ENCODE peak calls at places on chromosomes 4 and X, in ten cellular contexts. One of them, this sample, is unnamed. For H3K27me3, the result is how much of the 10 kb centered on the place peaks cover.

GRCh38 chr4:107747748-107748486 is 27.9 kb upstream of the PAPSS1 start:
- DNase-seq in endodermal cell: no peak
- DNase-seq in spleen: no peak
- DNase-seq in effector memory CD4-positive, alpha-beta T cell: no peak
- DNase-seq in fibroblast of lung: no peak
- DNase-seq in thoracic aorta: no peak
- DNase-seq in right cardiac atrium: no peak
- DNase-seq in CD4-positive, alpha-beta memory T cell: no peak
- DNase-seq in stomach: no peak
- DNase-seq in astrocyte: no peak
- DNase-seq in this sample: no peak

GRCh38 chr4:45155081-45155777 is 428.9 kb upstream of the GNPDA2 start:
- DNase-seq in endodermal cell: no peak
- DNase-seq in spleen: no peak
- DNase-seq in effector memory CD4-positive, alpha-beta T cell: no peak
- DNase-seq in fibroblast of lung: peak
- DNase-seq in thoracic aorta: no peak
- DNase-seq in right cardiac atrium: no peak
- DNase-seq in CD4-positive, alpha-beta memory T cell: no peak
- DNase-seq in stomach: no peak
- DNase-seq in astrocyte: peak
- DNase-seq in this sample: no peak

GRCh38 chr4:3522326-3522640 is 9.9 kb downstream of the LRPAP1 start:
- DNase-seq in endodermal cell: peak
- DNase-seq in spleen: peak
- DNase-seq in effector memory CD4-positive, alpha-beta T cell: no peak
- DNase-seq in fibroblast of lung: no peak
- DNase-seq in thoracic aorta: no peak
- DNase-seq in right cardiac atrium: no peak
- DNase-seq in CD4-positive, alpha-beta memory T cell: peak
- DNase-seq in stomach: no peak
- DNase-seq in astrocyte: no peak
- DNase-seq in this sample: no peak

GRCh38 chrX:29852767-29853166 is 362.6 kb upstream of the MAGEB2 start:
- DNase-seq in endodermal cell: no peak
- DNase-seq in spleen: no peak
- DNase-seq in effector memory CD4-positive, alpha-beta T cell: no peak
- DNase-seq in fibroblast of lung: peak
- DNase-seq in thoracic aorta: no peak
- DNase-seq in right cardiac atrium: no peak
- DNase-seq in CD4-positive, alpha-beta memory T cell: no peak
- DNase-seq in stomach: no peak
- DNase-seq in astrocyte: peak
- DNase-seq in this sample: no peak

GRCh38 chrX:102899940-102900916 is 36.8 kb upstream of the RAB40AL start:
- DNase-seq in endodermal cell: peak
- DNase-seq in spleen: no peak
- DNase-seq in effector memory CD4-positive, alpha-beta T cell: peak
- DNase-seq in fibroblast of lung: peak
- DNase-seq in thoracic aorta: peak
- DNase-seq in right cardiac atrium: peak
- DNase-seq in CD4-positive, alpha-beta memory T cell: peak
- DNase-seq in stomach: peak
- DNase-seq in astrocyte: peak
- DNase-seq in this sample: peak

GRCh38 chr4:89307446-89308160 is at the start of gene GPRIN3:
- DNase-seq in endodermal cell: peak
- DNase-seq in spleen: peak
- DNase-seq in effector memory CD4-positive, alpha-beta T cell: peak
- DNase-seq in fibroblast of lung: peak
- DNase-seq in thoracic aorta: no peak
- DNase-seq in right cardiac atrium: peak
- DNase-seq in CD4-positive, alpha-beta memory T cell: peak
- DNase-seq in stomach: peak
- DNase-seq in astrocyte: peak
- DNase-seq in this sample: peak

GRCh38 chr4:69800599-69800998 is 40.2 kb upstream of the SULT1B1 start:
- DNase-seq in endodermal cell: no peak
- DNase-seq in spleen: no peak
- DNase-seq in effector memory CD4-positive, alpha-beta T cell: no peak
- DNase-seq in fibroblast of lung: peak
- DNase-seq in thoracic aorta: no peak
- DNase-seq in right cardiac atrium: no peak
- DNase-seq in CD4-positive, alpha-beta memory T cell: no peak
- DNase-seq in stomach: no peak
- DNase-seq in astrocyte: peak
- DNase-seq in this sample: no peak

GRCh38 chrX:34810364-34810763 is 132.2 kb upstream of the FAM47B start:
- DNase-seq in endodermal cell: no peak
- DNase-seq in spleen: no peak
- DNase-seq in effector memory CD4-positive, alpha-beta T cell: no peak
- DNase-seq in fibroblast of lung: peak
- DNase-seq in thoracic aorta: no peak
- DNase-seq in right cardiac atrium: no peak
- DNase-seq in CD4-positive, alpha-beta memory T cell: no peak
- DNase-seq in stomach: no peak
- DNase-seq in astrocyte: peak
- DNase-seq in this sample: no peak

GRCh38 chr4:151251922-151252321 is 25.0 kb upstream of the PRSS48 start:
- DNase-seq in endodermal cell: no peak
- DNase-seq in spleen: no peak
- DNase-seq in effector memory CD4-positive, alpha-beta T cell: no peak
- DNase-seq in fibroblast of lung: no peak
- DNase-seq in thoracic aorta: no peak
- DNase-seq in right cardiac atrium: no peak
- DNase-seq in CD4-positive, alpha-beta memory T cell: no peak
- DNase-seq in stomach: no peak
- DNase-seq in astrocyte: no peak
- DNase-seq in this sample: no peak
- H3K27me3 ChIP-seq in endodermal cell: under half
- H3K27me3 ChIP-seq in spleen: under half
- H3K27me3 ChIP-seq in effector memory CD4-positive, alpha-beta T cell: under half
- H3K27me3 ChIP-seq in fibroblast of lung: under half
- H3K27me3 ChIP-seq in thoracic aorta: under half
- H3K27me3 ChIP-seq in right cardiac atrium: under half
- H3K27me3 ChIP-seq in CD4-positive, alpha-beta memory T cell: under half
- H3K27me3 ChIP-seq in stomach: under half
- H3K27me3 ChIP-seq in astrocyte: under half
- H3K27me3 ChIP-seq in this sample: under half

GRCh38 chr4:996994-997374 is 3.8 kb upstream of the SLC26A1 start:
- DNase-seq in endodermal cell: no peak
- DNase-seq in spleen: no peak
- DNase-seq in effector memory CD4-positive, alpha-beta T cell: no peak
- DNase-seq in fibroblast of lung: no peak
- DNase-seq in thoracic aorta: no peak
- DNase-seq in right cardiac atrium: peak
- DNase-seq in CD4-positive, alpha-beta memory T cell: no peak
- DNase-seq in stomach: no peak
- DNase-seq in astrocyte: no peak
- DNase-seq in this sample: no peak

GRCh38 chr4:995311-996026 is 2.3 kb upstream of the SLC26A1 start:
- DNase-seq in endodermal cell: no peak
- DNase-seq in spleen: no peak
- DNase-seq in effector memory CD4-positive, alpha-beta T cell: no peak
- DNase-seq in fibroblast of lung: no peak
- DNase-seq in thoracic aorta: no peak
- DNase-seq in right cardiac atrium: peak
- DNase-seq in CD4-positive, alpha-beta memory T cell: no peak
- DNase-seq in stomach: no peak
- DNase-seq in astrocyte: no peak
- DNase-seq in this sample: no peak

GRCh38 chr4:996030-996993 is 3.1 kb upstream of the SLC26A1 start:
- DNase-seq in endodermal cell: no peak
- DNase-seq in spleen: no peak
- DNase-seq in effector memory CD4-positive, alpha-beta T cell: no peak
- DNase-seq in fibroblast of lung: no peak
- DNase-seq in thoracic aorta: no peak
- DNase-seq in right cardiac atrium: peak
- DNase-seq in CD4-positive, alpha-beta memory T cell: peak
- DNase-seq in stomach: no peak
- DNase-seq in astrocyte: no peak
- DNase-seq in this sample: no peak

GRCh38 chr4:998096-998691 is 5.0 kb upstream of the SLC26A1 start:
- DNase-seq in endodermal cell: no peak
- DNase-seq in spleen: no peak
- DNase-seq in effector memory CD4-positive, alpha-beta T cell: no peak
- DNase-seq in fibroblast of lung: no peak
- DNase-seq in thoracic aorta: no peak
- DNase-seq in right cardiac atrium: peak
- DNase-seq in CD4-positive, alpha-beta memory T cell: peak
- DNase-seq in stomach: no peak
- DNase-seq in astrocyte: no peak
- DNase-seq in this sample: no peak

GRCh38 chr4:997375-998071 is 4.3 kb upstream of the SLC26A1 start:
- DNase-seq in endodermal cell: no peak
- DNase-seq in spleen: no peak
- DNase-seq in effector memory CD4-positive, alpha-beta T cell: no peak
- DNase-seq in fibroblast of lung: no peak
- DNase-seq in thoracic aorta: no peak
- DNase-seq in right cardiac atrium: peak
- DNase-seq in CD4-positive, alpha-beta memory T cell: peak
- DNase-seq in stomach: no peak
- DNase-seq in astrocyte: no peak
- DNase-seq in this sample: peak
- H3K4me3 ChIP-seq in endodermal cell: no peak
- H3K4me3 ChIP-seq in spleen: no peak
- H3K4me3 ChIP-seq in effector memory CD4-positive, alpha-beta T cell: no peak
- H3K4me3 ChIP-seq in fibroblast of lung: no peak
- H3K4me3 ChIP-seq in thoracic aorta: peak
- H3K4me3 ChIP-seq in right cardiac atrium: peak
- H3K4me3 ChIP-seq in CD4-positive, alpha-beta memory T cell: no peak
- H3K4me3 ChIP-seq in stomach: peak
- H3K4me3 ChIP-seq in astrocyte: peak
- H3K4me3 ChIP-seq in this sample: peak

DNA sequence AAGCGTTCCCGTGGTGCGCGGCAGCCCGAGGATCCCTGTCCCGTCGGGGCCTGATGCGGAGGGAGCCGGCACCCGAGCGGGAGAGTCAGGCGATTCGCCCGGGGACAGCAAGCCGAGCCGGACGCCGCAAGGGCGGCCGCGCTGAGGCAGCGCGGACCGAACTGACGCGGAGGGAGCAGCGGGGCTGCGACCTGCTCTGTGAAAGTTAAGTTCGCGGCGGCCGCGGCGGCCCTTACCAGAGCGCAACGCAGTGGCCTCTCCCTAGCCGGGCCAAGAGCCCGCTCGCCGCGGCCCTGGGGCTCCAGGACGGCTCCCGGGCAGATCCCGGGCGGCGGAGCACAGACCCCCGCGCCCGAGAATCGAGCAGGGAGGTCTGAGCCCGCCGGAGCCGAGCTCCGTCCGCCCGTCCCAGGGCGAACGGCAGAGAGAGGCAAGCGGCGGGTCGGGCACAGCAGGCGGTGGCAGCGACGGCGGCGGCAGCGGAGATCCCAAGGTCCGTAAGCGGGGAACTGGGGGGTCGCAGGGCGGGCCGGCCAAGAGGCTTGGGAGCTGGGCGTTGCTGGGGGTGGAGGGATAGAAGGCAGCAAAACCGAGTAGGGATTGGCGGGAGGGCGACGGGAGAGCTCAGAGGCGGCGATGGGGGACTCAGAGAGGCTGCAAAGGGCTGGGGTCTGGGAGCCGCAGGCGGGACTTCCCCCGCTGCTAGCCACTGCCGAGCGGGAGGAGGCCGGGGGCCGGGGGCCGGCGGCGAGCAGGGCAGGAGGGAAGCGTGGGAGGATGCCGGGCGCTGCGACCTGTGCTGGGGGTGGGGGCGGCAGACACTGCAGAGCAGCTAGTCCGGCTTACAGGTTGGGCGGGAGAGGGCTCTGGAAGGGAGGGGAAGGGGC is 1.0 kb downstream of the GPR50 start:
- DNase-seq in endodermal cell: peak
- DNase-seq in spleen: no peak
- DNase-seq in effector memory CD4-positive, alpha-beta T cell: no peak
- DNase-seq in fibroblast of lung: peak
- DNase-seq in thoracic aorta: no peak
- DNase-seq in right cardiac atrium: peak
- DNase-seq in CD4-positive, alpha-beta memory T cell: no peak
- DNase-seq in stomach: no peak
- DNase-seq in astrocyte: no peak
- DNase-seq in this sample: peak
- H3K27me3 ChIP-seq in endodermal cell: half or more
- H3K27me3 ChIP-seq in spleen: under half
- H3K27me3 ChIP-seq in effector memory CD4-positive, alpha-beta T cell: under half
- H3K27me3 ChIP-seq in fibroblast of lung: under half
- H3K27me3 ChIP-seq in thoracic aorta: under half
- H3K27me3 ChIP-seq in right cardiac atrium: under half
- H3K27me3 ChIP-seq in CD4-positive, alpha-beta memory T cell: under half
- H3K27me3 ChIP-seq in stomach: under half
- H3K27me3 ChIP-seq in astrocyte: under half
- H3K27me3 ChIP-seq in this sample: half or more

GRCh38 chr4:15652191-15652590 is 3.0 kb downstream of the FBXL5 start:
- DNase-seq in endodermal cell: no peak
- DNase-seq in spleen: no peak
- DNase-seq in effector memory CD4-positive, alpha-beta T cell: no peak
- DNase-seq in fibroblast of lung: peak
- DNase-seq in thoracic aorta: no peak
- DNase-seq in right cardiac atrium: no peak
- DNase-seq in CD4-positive, alpha-beta memory T cell: no peak
- DNase-seq in stomach: no peak
- DNase-seq in astrocyte: peak
- DNase-seq in this sample: no peak
- H3K4me3 ChIP-seq in endodermal cell: peak
- H3K4me3 ChIP-seq in spleen: peak
- H3K4me3 ChIP-seq in effector memory CD4-positive, alpha-beta T cell: no peak
- H3K4me3 ChIP-seq in fibroblast of lung: peak
- H3K4me3 ChIP-seq in thoracic aorta: peak
- H3K4me3 ChIP-seq in right cardiac atrium: no peak
- H3K4me3 ChIP-seq in CD4-positive, alpha-beta memory T cell: no peak
- H3K4me3 ChIP-seq in stomach: no peak
- H3K4me3 ChIP-seq in astrocyte: peak
- H3K4me3 ChIP-seq in this sample: no peak